ENCODE peak calls at places on chromosome X, in four cellular contexts. F is A549, R is IMR-90, S is HepG2. J is an unnamed sample.

GRCh38 chrX:38438321-38438720 is 85.9 kb downstream of the OTC start:
- DNase-seq in S (no peak), F (no peak), R (no peak), J (no peak)

GRCh38 chrX:76127341-76127740 is 45.5 kb upstream of the PBDC1 start:
- DNase-seq in F (no peak), S (no peak), R (no peak), J (no peak)

GRCh38 chrX:39012561-39013209 is 211.4 kb downstream of the MID1IP1 start:
- DNase-seq in S (no peak), F (no peak), R (peak; percentile 7), J (no peak)

GRCh38 chrX:107716816-107717700 is 58.5 kb downstream of the TSC22D3 start:
- DNase-seq in F (peak; percentile 71), S (no peak), R (peak; percentile 63), J (no peak)

GRCh38 chrX:154433605-154434004 is 3.3 kb upstream of the GDI1 start:
- DNase-seq in F (no peak), R (no peak), S (no peak), J (no peak)

GRCh38 chrX:135489542-135489941 is 30.9 kb upstream of the INTS6L start:
- DNase-seq in S (no peak), R (no peak), F (no peak), J (no peak)

GRCh38 chrX:129781134-129782014 is 1.6 kb downstream of the SASH3 start:
- DNase-seq in R (no peak), S (no peak), F (no peak), J (no peak)

GRCh38 chrX:153885968-153886903 is at the start of gene L1CAM:
- DNase-seq in S (no peak), R (no peak), F (no peak), J (peak; percentile 85)

GRCh38 chrX:102746134-102746584 is 25.6 kb downstream of the GPRASP3 start:
- DNase-seq in F (no peak), R (no peak), S (no peak), J (no peak)

GRCh38 chrX:50402886-50403285 is 67.7 kb downstream of the DGKK start:
- DNase-seq in S (no peak), R (no peak), F (no peak), J (no peak)

GRCh38 chrX:64975989-64976672 is at the start of gene ZC4H2:
- DNase-seq in F (peak; percentile 48), S (peak; percentile 73), R (peak; percentile 76), J (peak; percentile 11)

GRCh38 chrX:138058931-138059330 is 493.0 kb downstream of the ZIC3 start:
- DNase-seq in F (no peak), R (no peak), S (no peak), J (no peak)

DNA sequence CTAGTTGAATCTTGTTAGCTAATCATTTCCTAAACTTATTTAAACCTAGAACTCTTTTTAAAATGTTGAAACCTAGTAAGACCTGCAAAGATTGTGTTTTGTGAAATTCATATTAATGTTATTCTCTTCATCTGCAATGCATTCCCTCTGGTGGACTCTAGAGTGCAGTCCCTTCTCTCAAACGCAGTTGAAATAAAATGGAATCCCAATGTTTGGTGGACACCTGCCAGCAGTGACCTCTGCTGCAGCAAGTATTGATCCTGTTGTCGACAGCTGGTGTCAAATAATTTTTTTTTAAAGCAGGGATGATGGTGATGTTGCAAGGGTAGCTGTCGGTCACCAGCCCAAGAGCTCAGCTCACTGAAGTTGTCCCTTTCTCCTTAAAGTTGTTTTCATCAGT is 492.0 kb downstream of the ZIC3 start:
- DNase-seq in R (no peak), F (no peak), S (no peak), J (no peak)
- TF ChIP-seq MAZ in R (no peak), F (no peak), S (no peak), J (no peak)

GRCh38 chrX:40096395-40097091 is 1.2 kb downstream of the BCOR start:
- DNase-seq in R (peak; percentile 45), S (no peak), F (peak; percentile 36), J (no peak)
- TF ChIP-seq MAZ in R (no peak), S (no peak), F (no peak), J (no peak)

GRCh38 chrX:9947395-9947794 is 19.8 kb upstream of the CLDN34 start:
- DNase-seq in R (no peak), F (no peak), S (no peak), J (no peak)

GRCh38 chrX:9938516-9938915 is 28.6 kb upstream of the CLDN34 start:
- DNase-seq in R (no peak), F (no peak), S (no peak), J (no peak)

GRCh38 chrX:9943420-9943819 is 23.7 kb upstream of the CLDN34 start:
- DNase-seq in R (no peak), F (no peak), S (no peak), J (no peak)

GRCh38 chrX:9940397-9940796 is 26.8 kb upstream of the CLDN34 start:
- DNase-seq in F (no peak), R (peak; percentile 82), S (no peak), J (no peak)

DNA sequence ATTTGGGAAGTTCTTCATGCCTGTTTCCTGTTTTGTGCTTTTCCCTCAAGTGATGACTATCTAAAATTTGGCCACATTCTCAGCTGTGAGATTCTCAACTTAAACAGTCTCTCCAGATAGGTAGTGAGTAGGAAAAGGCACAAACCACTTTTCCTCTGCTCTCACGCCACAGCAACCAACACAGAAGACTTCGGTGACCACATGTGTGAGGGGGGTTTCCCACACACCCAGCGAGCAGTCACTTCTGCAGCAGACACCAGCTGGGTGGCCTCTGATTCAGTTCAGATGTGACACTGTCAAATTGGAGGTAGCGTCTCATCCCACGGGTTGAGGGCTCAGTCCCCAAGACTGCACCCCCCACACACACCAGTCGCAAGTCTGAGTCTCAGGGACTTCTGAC is 25.1 kb upstream of the CLDN34 start:
- DNase-seq in S (no peak), R (no peak), F (no peak), J (no peak)
- TF ChIP-seq MAZ in S (no peak), R (no peak), F (no peak), J (no peak)

GRCh38 chrX:21658746-21659145 is 616 bp upstream of the KLHL34 start:
- DNase-seq in F (no peak), S (no peak), R (no peak), J (no peak)
- TF ChIP-seq MAZ in F (no peak), S (no peak), R (no peak), J (no peak)

GRCh38 chrX:9127991-9128390 is 94.1 kb upstream of the FAM9B start:
- DNase-seq in F (no peak), R (no peak), S (no peak), J (no peak)
- TF ChIP-seq MAZ in F (no peak), R (no peak), S (no peak), J (no peak)

GRCh38 chrX:120570201-120570600 is 9.4 kb upstream of the CUL4B start:
- DNase-seq in S (no peak), R (no peak), F (no peak), J (no peak)
- TF ChIP-seq MAZ in S (no peak), R (no peak), F (no peak), J (no peak)

DNA sequence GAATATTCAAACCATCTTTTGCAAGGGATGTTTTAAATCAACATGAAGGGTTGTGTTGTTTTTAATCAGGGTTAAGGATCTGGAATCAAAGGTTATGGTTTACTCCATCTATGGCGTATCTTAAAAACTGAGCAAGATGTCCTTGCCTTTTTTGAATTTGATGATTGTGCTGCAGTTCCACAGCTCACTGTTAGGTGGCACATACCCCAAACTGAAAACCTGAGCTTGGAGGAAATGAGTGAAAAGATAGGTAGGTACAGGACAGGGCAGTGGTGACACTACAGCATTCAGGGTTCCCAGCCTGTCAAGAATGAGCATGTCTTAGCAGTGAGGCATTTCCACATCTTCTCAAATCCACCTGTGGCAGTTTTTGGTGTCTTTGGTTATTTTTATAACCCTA is 13.1 kb upstream of the EOLA1 start:
- DNase-seq in S (peak; percentile 21), F (peak; percentile 20), R (peak; percentile 28), J (peak; percentile 28)
- TF ChIP-seq MAZ in S (no peak), F (no peak), R (no peak), J (no peak)